ENCODE peak calls at places on chromosomes 2 and 18, in eight cellular contexts. R is colonic mucosa; T is nephron progenitor cell; S is astrocyte of the spinal cord; J is neuronal stem cell; W is H1; P is activated naive CD4-positive, alpha-beta T cell treated with anti-CD3 and anti-CD28 coated beads, Interleukin-2, amount 10 ng/mL, durations not matched to agents 7 days and 5 days; L is NCI-H2081. M is an unnamed sample.

GRCh38 chr2:50575232-50575631 is 456.7 kb downstream of the NRXN1 start:
- DNase-seq in S (no peak), P (no peak), T (no peak), W (peak), R (no peak), L (no peak), J (no peak), M (no peak)

GRCh38 chr18:64208531-64208930 is 59.6 kb upstream of the LINC00305 start:
- DNase-seq in R (no peak), J (no peak), W (no peak), T (no peak), L (no peak), S (no peak), P (no peak), M (no peak)

GRCh38 chr2:109143214-109144187 is 14.5 kb downstream of the SH3RF3 start:
- DNase-seq in T (no peak), W (no peak), J (no peak), L (no peak), P (peak), S (no peak), R (no peak), M (no peak)

GRCh38 chr2:17935242-17935885 is 56.9 kb downstream of the KCNS3 start:
- DNase-seq in T (no peak), R (no peak), W (no peak), P (no peak), L (no peak), J (no peak), S (no peak), M (no peak)

GRCh38 chr2:12649602-12650400 is 66.9 kb upstream of the TRIB2 start:
- DNase-seq in W (no peak), S (no peak), L (no peak), J (no peak), T (no peak), R (no peak), P (no peak), M (peak)

GRCh38 chr2:186569906-186570305 is 19.9 kb upstream of the ITGAV start:
- DNase-seq in W (no peak), L (peak), S (peak), J (peak), T (no peak), R (no peak), P (no peak), M (no peak)

GRCh38 chr2:41722668-41723369 is 325.0 kb upstream of the PKDCC start:
- DNase-seq in S (peak), T (no peak), L (no peak), W (no peak), P (no peak), J (no peak), R (no peak), M (no peak)

GRCh38 chr18:3855961-3856360 is 406.0 kb downstream of the TGIF1 start:
- DNase-seq in S (no peak), T (no peak), J (no peak), R (no peak), W (no peak), L (no peak), P (no peak), M (no peak)

GRCh38 chr2:144426981-144427479 is 92.9 kb downstream of the ZEB2 start:
- DNase-seq in T (no peak), J (no peak), P (no peak), S (peak), L (no peak), R (no peak), W (no peak), M (peak)

GRCh38 chr2:108459441-108459840 is 10.4 kb downstream of the GCC2 start:
- DNase-seq in J (no peak), S (no peak), R (no peak), T (no peak), P (no peak), W (no peak), L (no peak), M (no peak)

GRCh38 chr18:54392621-54393023 is 34.9 kb downstream of the C18orf54 start:
- DNase-seq in R (no peak), T (peak), W (no peak), P (no peak), L (peak), S (peak), J (peak), M (peak)

M was measured in hepatocyte.